ENCODE peak calls at places on chromosomes 3 and 15, in ten cellular contexts. One of them, this sample, is unnamed.

GRCh38 chr3:46946856-46947544 is 29.5 kb downstream of the CCDC12 start:
- DNase-seq in mesendoderm: no peak
- DNase-seq in fibroblast of mammary gland: no peak
- DNase-seq in epithelial cell of esophagus: peak; percentile 48
- DNase-seq in aorta: no peak
- DNase-seq in astrocyte of the spinal cord: no peak
- DNase-seq in AG10803: no peak
- DNase-seq in AG09309: no peak
- DNase-seq in testis: peak; percentile 42
- DNase-seq in lower lobe of right lung: peak; percentile 60
- DNase-seq in this sample: peak; percentile 66

GRCh38 chr3:123292321-123293310 is 90.9 kb downstream of the SEC22A start:
- DNase-seq in mesendoderm: peak; percentile 78
- DNase-seq in fibroblast of mammary gland: no peak
- DNase-seq in epithelial cell of esophagus: no peak
- DNase-seq in aorta: no peak
- DNase-seq in astrocyte of the spinal cord: no peak
- DNase-seq in AG10803: no peak
- DNase-seq in AG09309: no peak
- DNase-seq in testis: no peak
- DNase-seq in lower lobe of right lung: no peak
- DNase-seq in this sample: no peak

GRCh38 chr3:105972069-105972468 is 103.3 kb upstream of the CBLB start:
- DNase-seq in mesendoderm: no peak
- DNase-seq in fibroblast of mammary gland: no peak
- DNase-seq in epithelial cell of esophagus: no peak
- DNase-seq in aorta: no peak
- DNase-seq in astrocyte of the spinal cord: no peak
- DNase-seq in AG10803: no peak
- DNase-seq in AG09309: no peak
- DNase-seq in testis: no peak
- DNase-seq in lower lobe of right lung: no peak
- DNase-seq in this sample: no peak

GRCh38 chr15:70156781-70157261 is 59.1 kb upstream of the TLE3 start:
- DNase-seq in mesendoderm: no peak
- DNase-seq in fibroblast of mammary gland: peak; percentile 85
- DNase-seq in epithelial cell of esophagus: peak; percentile 21
- DNase-seq in aorta: peak; percentile 91
- DNase-seq in astrocyte of the spinal cord: peak; percentile 25
- DNase-seq in AG10803: peak; percentile 56
- DNase-seq in AG09309: no peak
- DNase-seq in testis: peak; percentile 77
- DNase-seq in lower lobe of right lung: no peak
- DNase-seq in this sample: no peak

GRCh38 chr15:79447060-79447459 is 14.9 kb downstream of the MINAR1 start:
- DNase-seq in mesendoderm: no peak
- DNase-seq in fibroblast of mammary gland: no peak
- DNase-seq in epithelial cell of esophagus: no peak
- DNase-seq in aorta: no peak
- DNase-seq in astrocyte of the spinal cord: no peak
- DNase-seq in AG10803: no peak
- DNase-seq in AG09309: no peak
- DNase-seq in testis: no peak
- DNase-seq in lower lobe of right lung: no peak
- DNase-seq in this sample: no peak

GRCh38 chr3:154427685-154428291 is 2.2 kb downstream of the GPR149 start:
- DNase-seq in mesendoderm: peak; percentile 68
- DNase-seq in fibroblast of mammary gland: no peak
- DNase-seq in epithelial cell of esophagus: no peak
- DNase-seq in aorta: peak; percentile 65
- DNase-seq in astrocyte of the spinal cord: no peak
- DNase-seq in AG10803: no peak
- DNase-seq in AG09309: no peak
- DNase-seq in testis: peak; percentile 15
- DNase-seq in lower lobe of right lung: no peak
- DNase-seq in this sample: no peak

GRCh38 chr3:99659965-99660364 is 21.6 kb downstream of the COL8A1 start:
- DNase-seq in mesendoderm: no peak
- DNase-seq in fibroblast of mammary gland: peak; percentile 97
- DNase-seq in epithelial cell of esophagus: no peak
- DNase-seq in aorta: no peak
- DNase-seq in astrocyte of the spinal cord: peak; percentile 82
- DNase-seq in AG10803: peak; percentile 80
- DNase-seq in AG09309: no peak
- DNase-seq in testis: no peak
- DNase-seq in lower lobe of right lung: peak; percentile 63
- DNase-seq in this sample: no peak

GRCh38 chr15:55774113-55774970 is 31.4 kb upstream of the PRTG start:
- DNase-seq in mesendoderm: peak; percentile 82
- DNase-seq in fibroblast of mammary gland: peak; percentile 34
- DNase-seq in epithelial cell of esophagus: peak; percentile 36
- DNase-seq in aorta: no peak
- DNase-seq in astrocyte of the spinal cord: peak; percentile 27
- DNase-seq in AG10803: peak; percentile 17
- DNase-seq in AG09309: no peak
- DNase-seq in testis: peak; percentile 62
- DNase-seq in lower lobe of right lung: no peak
- DNase-seq in this sample: peak; percentile 69

GRCh38 chr15:62060896-62061280 is 641 bp upstream of the VPS13C start:
- DNase-seq in mesendoderm: no peak
- DNase-seq in fibroblast of mammary gland: no peak
- DNase-seq in epithelial cell of esophagus: no peak
- DNase-seq in aorta: no peak
- DNase-seq in astrocyte of the spinal cord: no peak
- DNase-seq in AG10803: no peak
- DNase-seq in AG09309: no peak
- DNase-seq in testis: no peak
- DNase-seq in lower lobe of right lung: no peak
- DNase-seq in this sample: no peak

DNA sequence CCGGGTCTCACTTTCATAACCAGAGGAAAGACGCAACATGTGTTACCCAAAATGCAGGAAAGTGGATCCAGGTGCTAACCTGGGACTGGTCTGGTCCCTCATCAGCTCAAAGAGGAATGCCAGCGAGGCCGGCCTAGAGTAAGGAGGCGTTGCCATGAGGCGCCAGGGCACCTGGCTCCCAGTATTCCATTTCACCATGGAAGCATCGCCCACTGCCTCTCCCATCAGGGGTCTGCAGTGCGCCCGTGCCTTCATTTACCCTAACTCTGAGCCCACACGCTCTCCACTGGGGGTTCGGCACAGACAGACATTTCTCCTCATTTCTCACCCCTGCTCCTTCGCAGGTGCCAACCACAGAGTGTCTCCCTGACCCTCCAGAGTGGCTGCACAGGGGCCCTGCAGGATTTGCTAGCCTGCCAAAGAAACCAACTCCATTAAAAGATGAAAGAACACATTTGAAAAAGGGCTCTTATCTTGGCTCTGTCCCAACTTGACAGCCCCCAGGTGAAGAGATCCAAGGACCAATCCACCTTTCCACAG is 61.5 kb downstream of the ABTB1 start:
- DNase-seq in mesendoderm: no peak
- DNase-seq in fibroblast of mammary gland: no peak
- DNase-seq in epithelial cell of esophagus: no peak
- DNase-seq in aorta: no peak
- DNase-seq in astrocyte of the spinal cord: no peak
- DNase-seq in AG10803: no peak
- DNase-seq in AG09309: no peak
- DNase-seq in testis: no peak
- DNase-seq in lower lobe of right lung: no peak
- DNase-seq in this sample: no peak
- H3K4me3 ChIP-seq in mesendoderm: no peak overlapping the region
- H3K4me3 ChIP-seq in fibroblast of mammary gland: no peak overlapping the region
- H3K4me3 ChIP-seq in epithelial cell of esophagus: no peak overlapping the region
- H3K4me3 ChIP-seq in aorta: no peak overlapping the region
- H3K4me3 ChIP-seq in astrocyte of the spinal cord: no peak overlapping the region
- H3K4me3 ChIP-seq in AG10803: no peak overlapping the region
- H3K4me3 ChIP-seq in AG09309: no peak overlapping the region
- H3K4me3 ChIP-seq in testis: no peak overlapping the region
- H3K4me3 ChIP-seq in lower lobe of right lung: no peak overlapping the region
- H3K4me3 ChIP-seq in this sample: no peak overlapping the region

DNA sequence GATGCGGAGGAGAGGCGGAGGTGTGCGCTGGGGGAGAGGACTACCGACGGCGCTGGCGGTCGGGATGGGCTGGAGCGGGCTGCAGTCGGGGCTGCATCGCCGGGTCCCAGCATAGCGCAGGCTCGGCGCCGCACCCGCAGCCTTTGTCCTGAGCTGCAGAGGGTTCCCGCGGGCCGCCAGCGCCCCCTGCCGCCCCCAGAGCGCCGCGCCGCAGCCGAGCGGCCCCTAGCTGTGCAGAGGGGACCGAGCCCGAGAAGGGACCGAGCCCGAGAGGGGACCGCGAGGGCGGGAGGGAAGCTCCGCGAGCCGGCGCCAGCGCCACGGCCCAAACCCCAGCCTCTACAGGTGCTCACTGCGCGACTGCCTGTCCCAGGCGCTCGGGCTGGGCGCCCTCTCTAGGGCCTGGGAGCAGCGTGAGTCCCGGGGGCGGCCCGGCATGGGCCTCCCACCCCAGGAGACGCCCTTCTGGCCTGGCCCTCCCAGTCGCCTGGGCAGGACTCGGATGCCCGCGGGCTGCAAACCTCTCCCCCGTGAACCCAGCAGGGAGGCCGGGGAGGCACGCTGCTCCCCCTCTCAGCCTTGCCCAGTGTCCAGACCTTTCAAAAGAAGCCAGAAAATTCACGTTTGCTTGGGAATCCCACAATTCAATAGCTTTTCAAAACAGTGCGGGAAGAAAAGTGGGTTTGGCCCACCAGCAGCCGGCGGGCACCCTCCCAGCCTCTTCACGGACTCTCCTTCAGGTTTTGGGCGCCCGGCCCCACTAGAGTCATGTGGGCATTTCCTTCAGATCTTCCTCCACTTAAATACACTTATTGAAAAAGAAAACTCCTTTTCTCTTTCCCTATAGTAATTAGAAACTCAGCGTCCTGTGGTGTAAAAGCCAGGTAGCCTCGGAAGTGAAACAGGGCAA is 134.7 kb downstream of the TPRA1 start:
- DNase-seq in mesendoderm: peak; percentile 92
- DNase-seq in fibroblast of mammary gland: peak; percentile 38
- DNase-seq in epithelial cell of esophagus: peak; percentile 57
- DNase-seq in aorta: peak; percentile 92
- DNase-seq in astrocyte of the spinal cord: peak; percentile 48
- DNase-seq in AG10803: peak; percentile 38
- DNase-seq in AG09309: no peak
- DNase-seq in testis: peak; percentile 84
- DNase-seq in lower lobe of right lung: peak; percentile 72
- DNase-seq in this sample: peak; percentile 91
- H3K4me3 ChIP-seq in mesendoderm: peak overlapping the region; percentile 9
- H3K4me3 ChIP-seq in fibroblast of mammary gland: peak overlapping the region; percentile 29
- H3K4me3 ChIP-seq in epithelial cell of esophagus: peak overlapping the region; percentile 27
- H3K4me3 ChIP-seq in aorta: no peak overlapping the region
- H3K4me3 ChIP-seq in astrocyte of the spinal cord: peak overlapping the region; percentile 20
- H3K4me3 ChIP-seq in AG10803: peak overlapping the region; percentile 44
- H3K4me3 ChIP-seq in AG09309: peak overlapping the region; percentile 38
- H3K4me3 ChIP-seq in testis: peak overlapping the region; percentile 21
- H3K4me3 ChIP-seq in lower lobe of right lung: peak overlapping the region; percentile 51
- H3K4me3 ChIP-seq in this sample: peak overlapping the region; percentile 60

GRCh38 chr15:51732661-51733060 is 4.8 kb downstream of the LYSMD2 start:
- DNase-seq in mesendoderm: no peak
- DNase-seq in fibroblast of mammary gland: no peak
- DNase-seq in epithelial cell of esophagus: no peak
- DNase-seq in aorta: no peak
- DNase-seq in astrocyte of the spinal cord: no peak
- DNase-seq in AG10803: no peak
- DNase-seq in AG09309: no peak
- DNase-seq in testis: no peak
- DNase-seq in lower lobe of right lung: no peak
- DNase-seq in this sample: no peak

GRCh38 chr15:51735611-51736010 is 1.8 kb downstream of the LYSMD2 start:
- DNase-seq in mesendoderm: no peak
- DNase-seq in fibroblast of mammary gland: no peak
- DNase-seq in epithelial cell of esophagus: no peak
- DNase-seq in aorta: no peak
- DNase-seq in astrocyte of the spinal cord: no peak
- DNase-seq in AG10803: no peak
- DNase-seq in AG09309: no peak
- DNase-seq in testis: no peak
- DNase-seq in lower lobe of right lung: no peak
- DNase-seq in this sample: no peak

GRCh38 chr15:51736069-51736468 is 1.4 kb downstream of the LYSMD2 start:
- DNase-seq in mesendoderm: no peak
- DNase-seq in fibroblast of mammary gland: no peak
- DNase-seq in epithelial cell of esophagus: peak; percentile 18
- DNase-seq in aorta: no peak
- DNase-seq in astrocyte of the spinal cord: no peak
- DNase-seq in AG10803: no peak
- DNase-seq in AG09309: no peak
- DNase-seq in testis: no peak
- DNase-seq in lower lobe of right lung: no peak
- DNase-seq in this sample: peak; percentile 39

GRCh38 chr15:51735211-51735610 is 2.2 kb downstream of the LYSMD2 start:
- DNase-seq in mesendoderm: no peak
- DNase-seq in fibroblast of mammary gland: no peak
- DNase-seq in epithelial cell of esophagus: no peak
- DNase-seq in aorta: no peak
- DNase-seq in astrocyte of the spinal cord: no peak
- DNase-seq in AG10803: no peak
- DNase-seq in AG09309: no peak
- DNase-seq in testis: no peak
- DNase-seq in lower lobe of right lung: no peak
- DNase-seq in this sample: peak; percentile 55

DNA sequence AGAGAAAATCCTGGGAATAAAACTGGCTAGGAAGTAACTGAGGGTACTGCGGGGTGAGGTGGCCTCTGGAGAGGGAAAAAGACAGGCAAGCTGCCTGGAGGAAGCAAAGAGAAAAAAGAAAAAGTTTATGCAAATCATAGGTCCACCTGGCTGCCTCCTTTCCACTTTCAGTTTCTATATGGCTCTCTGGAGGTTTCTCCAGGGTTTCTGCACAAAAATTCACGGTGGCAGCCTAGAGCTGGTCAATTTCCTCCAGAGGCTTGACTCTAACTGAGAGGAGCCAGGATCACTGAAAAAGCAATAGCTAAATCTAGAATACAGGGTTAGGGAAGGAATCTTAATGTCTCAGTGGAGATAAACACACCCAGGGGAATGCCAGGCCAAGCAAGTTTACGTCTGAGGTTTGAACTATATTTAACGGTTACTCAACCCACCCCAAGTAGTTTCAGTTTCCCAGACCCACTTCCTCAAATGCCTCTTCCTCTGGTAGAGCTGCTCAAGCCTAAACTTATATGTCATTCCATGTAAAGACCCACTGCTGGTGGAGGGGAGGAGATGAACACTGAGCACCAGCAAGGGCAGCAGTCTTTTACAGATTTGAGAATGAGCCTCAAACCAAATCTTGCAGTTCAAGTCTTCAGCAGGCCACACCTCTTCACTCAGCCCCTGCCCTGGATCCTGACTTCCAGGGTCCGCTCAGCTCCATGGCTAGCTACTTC is 5.7 kb downstream of the LYSMD2 start:
- DNase-seq in mesendoderm: no peak
- DNase-seq in fibroblast of mammary gland: peak; percentile 71
- DNase-seq in epithelial cell of esophagus: no peak
- DNase-seq in aorta: no peak
- DNase-seq in astrocyte of the spinal cord: peak; percentile 45
- DNase-seq in AG10803: no peak
- DNase-seq in AG09309: peak; percentile 25
- DNase-seq in testis: no peak
- DNase-seq in lower lobe of right lung: no peak
- DNase-seq in this sample: no peak
- H3K4me3 ChIP-seq in mesendoderm: no peak overlapping the region
- H3K4me3 ChIP-seq in fibroblast of mammary gland: no peak overlapping the region
- H3K4me3 ChIP-seq in epithelial cell of esophagus: no peak overlapping the region
- H3K4me3 ChIP-seq in aorta: peak overlapping the region; percentile 43
- H3K4me3 ChIP-seq in astrocyte of the spinal cord: no peak overlapping the region
- H3K4me3 ChIP-seq in AG10803: peak overlapping the region; percentile 20
- H3K4me3 ChIP-seq in AG09309: no peak overlapping the region
- H3K4me3 ChIP-seq in testis: no peak overlapping the region
- H3K4me3 ChIP-seq in lower lobe of right lung: peak overlapping the region; percentile 45
- H3K4me3 ChIP-seq in this sample: no peak overlapping the region

GRCh38 chr15:65087411-65087810 is 10.9 kb downstream of the KBTBD13 start:
- DNase-seq in mesendoderm: no peak
- DNase-seq in fibroblast of mammary gland: no peak
- DNase-seq in epithelial cell of esophagus: no peak
- DNase-seq in aorta: no peak
- DNase-seq in astrocyte of the spinal cord: no peak
- DNase-seq in AG10803: no peak
- DNase-seq in AG09309: no peak
- DNase-seq in testis: no peak
- DNase-seq in lower lobe of right lung: peak; percentile 52
- DNase-seq in this sample: no peak
- H3K4me3 ChIP-seq in mesendoderm: no peak overlapping the region
- H3K4me3 ChIP-seq in fibroblast of mammary gland: no peak overlapping the region
- H3K4me3 ChIP-seq in epithelial cell of esophagus: no peak overlapping the region
- H3K4me3 ChIP-seq in aorta: no peak overlapping the region
- H3K4me3 ChIP-seq in astrocyte of the spinal cord: no peak overlapping the region
- H3K4me3 ChIP-seq in AG10803: no peak overlapping the region
- H3K4me3 ChIP-seq in AG09309: no peak overlapping the region
- H3K4me3 ChIP-seq in testis: no peak overlapping the region
- H3K4me3 ChIP-seq in lower lobe of right lung: no peak overlapping the region
- H3K4me3 ChIP-seq in this sample: no peak overlapping the region